ENCODE peak calls at places on chromosomes 2 and 18, in five cellular contexts. H, K, J, B and A are unnamed samples.

GRCh38 chr2:31382452-31383120 is 32.0 kb downstream of the XDH start:
- DNase-seq in H (no peak), K (no peak), J (no peak), B (no peak), A (no peak)

GRCh38 chr2:170869036-170869435 is 52.3 kb downstream of the GAD1 start:
- DNase-seq in H (no peak), K (no peak), J (no peak), B (no peak), A (no peak)

GRCh38 chr2:9910699-9911098 is 40.8 kb upstream of the GRHL1 start:
- DNase-seq in H (no peak), K (no peak), J (no peak), B (no peak), A (no peak)

GRCh38 chr18:74546751-74547530 is 12.6 kb downstream of the CNDP1 start:
- DNase-seq in H (no peak), K (no peak), J (no peak), B (no peak), A (peak; percentile 64)

GRCh38 chr2:177784449-177784845 is 288.1 kb downstream of the PDE11A start:
- DNase-seq in H (no peak), K (no peak), J (no peak), B (no peak), A (peak; percentile 31)

GRCh38 chr18:29378739-29379138 is 1201.8 kb upstream of the CDH2 start:
- DNase-seq in H (no peak), K (no peak), J (no peak), B (no peak), A (no peak)

GRCh38 chr2:187500585-187501359 is 52.7 kb upstream of the CALCRL start:
- DNase-seq in H (no peak), K (no peak), J (no peak), B (no peak), A (peak; percentile 90)

GRCh38 chr2:96108578-96109561 is 7.5 kb downstream of the ADRA2B start:
- DNase-seq in H (peak; percentile 64), K (no peak), J (peak; percentile 87), B (no peak), A (no peak)

GRCh38 chr2:47903781-47904447 is 2.4 kb downstream of the FBXO11 start:
- DNase-seq in H (no peak), K (no peak), J (no peak), B (no peak), A (no peak)

GRCh38 chr18:42064109-42064508 is 109.1 kb downstream of the PIK3C3 start:
- DNase-seq in H (no peak), K (no peak), J (no peak), B (no peak), A (no peak)

GRCh38 chr2:42829556-42830510 is 37.5 kb upstream of the HAAO start:
- DNase-seq in H (no peak), K (no peak), J (no peak), B (peak; percentile 35), A (no peak)

GRCh38 chr2:127508621-127509034 is 17.7 kb downstream of the IWS1 start:
- DNase-seq in H (peak; percentile 85), K (no peak), J (peak; percentile 78), B (peak; percentile 85), A (peak; percentile 59)

GRCh38 chr2:159661286-159661685 is 44.9 kb upstream of the BAZ2B start:
- DNase-seq in H (no peak), K (no peak), J (no peak), B (no peak), A (no peak)

GRCh38 chr2:238496756-238497609 is 70.3 kb downstream of the ASB1 start:
- DNase-seq in H (no peak), K (no peak), J (no peak), B (no peak), A (no peak)

GRCh38 chr18:24402209-24402785 is 4.7 kb upstream of the OSBPL1A start:
- DNase-seq in H (no peak), K (no peak), J (no peak), B (no peak), A (no peak)

GRCh38 chr2:54704688-54705605 is 18.5 kb upstream of the EML6 start:
- DNase-seq in H (no peak), K (no peak), J (no peak), B (no peak), A (peak; percentile 67)

GRCh38 chr2:38076250-38076709 is 329 bp upstream of the CYP1B1 start:
- DNase-seq in H (peak; percentile 90), K (peak; percentile 38), J (peak; percentile 86), B (peak; percentile 83), A (peak; percentile 32)

GRCh38 chr2:240350696-240351087 is 84.8 kb upstream of the GPC1 start:
- DNase-seq in H (peak; percentile 48), K (no peak), J (no peak), B (no peak), A (no peak)

GRCh38 chr2:74226648-74227213 is 28.3 kb downstream of the MTHFD2 start:
- DNase-seq in H (no peak), K (no peak), J (peak; percentile 79), B (no peak), A (peak; percentile 30)

GRCh38 chr2:218727502-218728165 is 17.0 kb downstream of the TTLL4 start:
- DNase-seq in H (no peak), K (no peak), J (no peak), B (no peak), A (peak; percentile 44)

GRCh38 chr2:67311536-67311935 is 85.6 kb upstream of the ETAA1 start:
- DNase-seq in H (no peak), K (no peak), J (no peak), B (no peak), A (peak; percentile 8)